ENCODE peak calls at places on chromosomes 11 and 22, in eight cellular contexts. D is stomach, S is right lobe of liver, E is adrenal gland, K is neuronal stem cell, P is ovary, B is heart left ventricle, Y is left lung. A is an unnamed sample. For H3K4me1 and H3K27me3, the result is how much of the 10 kb centered on the place peaks cover.

GRCh38 chr22:40727607-40728325 is 48.5 kb downstream of the MCHR1 start:
- DNase-seq in Y (no peak), P (no peak), B (no peak), K (no peak), D (no peak), E (no peak), S (no peak), A (no peak)

GRCh38 chr11:3984896-3985295 is 109.7 kb upstream of the RRM1 start:
- DNase-seq in S (no peak), D (no peak), Y (no peak), P (peak), K (peak), E (no peak), B (no peak), A (no peak)

GRCh38 chr11:68756171-68756766 is 4.9 kb upstream of the TESMIN start:
- DNase-seq in Y (no peak), K (no peak), P (no peak), S (no peak), B (no peak), D (no peak), E (no peak), A (no peak)

GRCh38 chr22:35915477-35916013 is 113.1 kb downstream of the RBFOX2 start:
- DNase-seq in E (no peak), Y (no peak), B (no peak), P (no peak), D (no peak), S (no peak), K (no peak), A (no peak)

GRCh38 chr11:65355013-65355775 is 643 bp downstream of the TIGD3 start:
- DNase-seq in S (peak), P (peak), Y (no peak), B (no peak), D (no peak), E (no peak), K (peak), A (peak)

GRCh38 chr11:28447226-28447625 is 339.0 kb downstream of the METTL15 start:
- DNase-seq in K (no peak), P (no peak), D (no peak), B (no peak), E (no peak), Y (no peak), S (no peak), A (no peak)

GRCh38 chr11:116111546-116111945 is 607.3 kb upstream of the CADM1 start:
- DNase-seq in S (no peak), K (no peak), B (no peak), P (no peak), Y (no peak), E (no peak), D (no peak), A (no peak)

GRCh38 chr11:6864436-6864835 is 1.6 kb downstream of the OR10A2 start:
- DNase-seq in D (no peak), Y (no peak), E (no peak), S (no peak), K (no peak), B (no peak), P (no peak), A (no peak)

GRCh38 chr11:118091690-118092089 is 4.9 kb upstream of the SMIM35 start:
- DNase-seq in B (no peak), E (no peak), S (no peak), K (no peak), D (no peak), Y (no peak), P (no peak), A (no peak)

GRCh38 chr11:119585038-119585666 is 143.8 kb downstream of the NECTIN1 start:
- DNase-seq in D (peak), K (peak), Y (no peak), E (no peak), B (no peak), S (peak), P (no peak), A (no peak)

GRCh38 chr11:27295928-27296327 is 67.1 kb downstream of the CCDC34 start:
- DNase-seq in B (no peak), D (no peak), Y (no peak), K (no peak), S (no peak), P (no peak), E (no peak), A (no peak)

GRCh38 chr11:33875621-33876294 is 16.1 kb downstream of the LMO2 start:
- DNase-seq in B (no peak), D (no peak), Y (no peak), E (no peak), K (no peak), P (no peak), S (no peak), A (no peak)

GRCh38 chr11:26599421-26599820 is 27.4 kb upstream of the MUC15 start:
- DNase-seq in K (no peak), Y (no peak), P (no peak), D (no peak), E (no peak), B (no peak), S (no peak), A (no peak)

GRCh38 chr11:27699242-27699925 is 871 bp downstream of the BDNF start:
- DNase-seq in Y (no peak), B (no peak), P (no peak), E (no peak), D (no peak), K (no peak), S (no peak), A (no peak)

GRCh38 chr11:133515075-133515474 is 17.2 kb downstream of the OPCML start:
- DNase-seq in P (no peak), K (no peak), S (no peak), E (no peak), Y (no peak), D (no peak), B (no peak), A (no peak)

GRCh38 chr22:36435516-36436415 is 45.7 kb downstream of the TXN2 start:
- DNase-seq in D (peak), Y (peak), P (no peak), B (no peak), K (no peak), E (no peak), S (peak), A (no peak)

GRCh38 chr11:77087723-77088225 is 14.9 kb upstream of the OMP start:
- DNase-seq in S (peak), D (no peak), P (no peak), Y (no peak), B (no peak), E (peak), K (no peak), A (no peak)

GRCh38 chr11:18366286-18366685 is 28.1 kb upstream of the LDHA start:
- DNase-seq in Y (no peak), B (no peak), E (no peak), D (no peak), P (no peak), K (no peak), S (no peak), A (no peak)

GRCh38 chr11:10518891-10519290 is 22.1 kb downstream of the RNF141 start:
- DNase-seq in P (no peak), K (no peak), S (no peak), E (peak), Y (no peak), D (no peak), B (no peak), A (no peak)

GRCh38 chr11:134905513-134905912 is 493.5 kb upstream of the B3GAT1 start:
- DNase-seq in K (no peak), E (no peak), D (no peak), B (peak), P (no peak), Y (no peak), S (no peak), A (peak)

GRCh38 chr11:11608783-11609232 is 13.0 kb downstream of the GALNT18 start:
- DNase-seq in E (no peak), D (no peak), S (no peak), B (no peak), P (no peak), Y (no peak), K (no peak), A (no peak)

GRCh38 chr11:4704054-4704789 is at the start of gene MMP26:
- DNase-seq in P (no peak), K (no peak), B (no peak), E (no peak), Y (no peak), S (no peak), D (no peak), A (no peak)

GRCh38 chr11:35253237-35253636 is 114.3 kb downstream of the CD44 start:
- DNase-seq in E (no peak), S (no peak), K (no peak), Y (no peak), D (no peak), B (no peak), P (no peak), A (no peak)

GRCh38 chr11:79982185-79982584 is 541.4 kb upstream of the TENM4 start:
- DNase-seq in B (no peak), K (no peak), S (no peak), Y (no peak), E (no peak), P (no peak), D (no peak), A (no peak)

GRCh38 chr11:119179342-119179741 is 5.9 kb upstream of the NHERF4 start:
- DNase-seq in B (no peak), Y (no peak), S (no peak), P (no peak), D (no peak), E (no peak), K (no peak), A (no peak)

GRCh38 chr11:109929308-109929707 is 163.9 kb upstream of the ZC3H12C start:
- DNase-seq in B (no peak), E (no peak), K (no peak), Y (no peak), P (no peak), S (no peak), D (no peak), A (no peak)

GRCh38 chr11:47317078-47317828 is 35.2 kb downstream of the MYBPC3 start:
- DNase-seq in S (no peak), D (no peak), B (no peak), Y (no peak), P (no peak), K (no peak), E (no peak), A (no peak)

GRCh38 chr11:61477734-61478148 is 30.8 kb upstream of the LRRC10B start:
- DNase-seq in Y (no peak), S (peak), P (peak), E (peak), K (peak), D (peak), B (peak), A (peak)

GRCh38 chr11:10581481-10582019 is 13.1 kb upstream of the LYVE1 start:
- DNase-seq in B (peak), S (peak), K (no peak), Y (peak), P (no peak), D (no peak), E (peak), A (peak)

GRCh38 chr11:1747753-1748466 is 2.5 kb downstream of the IFITM10 start:
- DNase-seq in Y (no peak), S (peak), B (peak), E (peak), D (no peak), K (no peak), P (no peak), A (no peak)
- H3K4me3 ChIP-seq in Y (no peak), S (peak), B (peak), E (peak), D (peak), K (no peak), P (no peak), A (peak)

GRCh38 chr22:29031236-29031982 is 30.2 kb downstream of the C22orf31 start:
- DNase-seq in D (peak), B (peak), E (peak), K (peak), P (peak), Y (peak), S (peak), A (peak)
- H3K4me1 ChIP-seq in D (under half), B (under half), E (under half), K (under half), P (under half), Y (under half), S (under half), A (under half)

DNA sequence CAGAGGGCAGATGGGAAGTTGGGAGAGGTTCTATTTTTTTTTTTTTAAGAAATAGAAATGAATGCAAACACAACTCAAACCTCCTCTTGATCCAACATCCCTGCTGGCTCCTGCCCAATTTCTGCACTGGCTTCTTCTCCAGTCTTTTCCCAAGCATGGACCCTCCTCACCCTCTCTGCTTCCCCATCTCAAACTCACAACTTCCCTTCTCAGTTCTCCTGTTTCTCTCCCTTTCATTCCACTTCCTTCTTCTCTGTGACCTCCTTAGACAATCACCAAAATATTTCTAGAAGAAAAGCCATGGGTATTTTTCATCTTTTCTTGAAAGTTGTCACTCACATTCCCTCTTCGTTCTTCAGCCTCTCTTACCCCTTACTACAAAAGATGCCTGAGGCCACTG is 85.2 kb upstream of the VPREB1 start:
- DNase-seq in D (no peak), B (no peak), S (no peak), P (no peak), K (no peak), Y (no peak), E (no peak), A (no peak)
- H3K27me3 ChIP-seq in D (under half), B (under half), S (under half), P (under half), K (under half), Y (under half), E (under half), A (under half)

DNA sequence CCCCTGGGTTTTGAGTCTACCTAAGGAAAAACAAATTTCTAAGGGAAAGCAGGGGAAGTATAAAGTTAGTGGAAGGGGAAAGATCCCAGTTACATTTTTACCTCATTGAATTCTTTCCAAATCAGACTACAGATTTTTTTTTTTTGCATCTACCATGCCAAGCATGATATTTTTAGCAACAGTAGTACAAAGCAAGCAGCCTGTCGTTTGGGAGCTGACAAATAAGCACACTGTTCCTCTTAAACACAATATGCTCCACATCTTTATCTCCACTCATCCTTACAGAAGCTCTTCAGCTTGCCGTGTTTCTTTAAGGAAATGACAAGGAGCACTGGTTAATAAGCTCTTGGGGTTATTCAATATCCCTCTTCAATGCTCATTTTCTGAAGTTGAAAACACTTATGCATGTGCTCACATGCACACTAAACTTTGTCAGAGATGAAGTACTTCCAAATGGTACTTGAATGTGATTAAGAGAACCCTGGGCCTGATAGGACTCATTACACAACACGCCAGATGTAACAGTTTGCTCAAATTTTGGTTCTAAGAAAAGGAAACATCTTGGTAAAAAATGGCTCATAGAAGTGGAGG is 53.8 kb downstream of the PAX6 start:
- DNase-seq in E (no peak), D (no peak), S (no peak), B (no peak), K (no peak), Y (no peak), P (no peak), A (no peak)
- H3K4me3 ChIP-seq in E (no peak), D (no peak), S (no peak), B (no peak), K (no peak), Y (no peak), P (no peak), A (no peak)